ENCODE peak calls at places on chromosomes 16 and 17, in eight cellular contexts. K, P, R, U, N, S, A and J are unnamed samples.

GRCh38 chr17:79008666-79009387 is 737 bp downstream of the CANT1 start:
- DNase-seq in R (no peak), N (no peak), A (no peak), U (no peak), P (no peak), S (no peak), K (no peak), J (no peak)

GRCh38 chr17:19461139-19461538 is 50.1 kb downstream of the RNF112 start:
- DNase-seq in U (no peak), K (no peak), S (peak), A (no peak), R (no peak), P (no peak), N (no peak), J (no peak)

GRCh38 chr17:50285941-50286340 is 11.7 kb downstream of the TMEM92 start:
- DNase-seq in P (no peak), R (no peak), A (no peak), S (no peak), N (no peak), K (no peak), U (no peak), J (no peak)

GRCh38 chr17:13931111-13931526 is 138.2 kb upstream of the COX10 start:
- DNase-seq in N (no peak), U (no peak), K (no peak), P (peak), S (no peak), R (no peak), A (no peak), J (no peak)

GRCh38 chr17:79622201-79622601 is 11.3 kb upstream of the RBFOX3 start:
- DNase-seq in U (no peak), R (no peak), P (no peak), S (no peak), A (no peak), N (peak), K (no peak), J (no peak)

GRCh38 chr16:66004706-66005105 is 361.8 kb upstream of the CDH5 start:
- DNase-seq in R (no peak), A (no peak), N (no peak), K (no peak), S (no peak), P (no peak), U (no peak), J (no peak)

GRCh38 chr17:74354123-74354522 is 7.5 kb downstream of the BTBD17 start:
- DNase-seq in S (peak), N (no peak), P (peak), R (no peak), K (no peak), U (peak), A (peak), J (peak)

GRCh38 chr17:66934040-66934439 is 30.5 kb upstream of the CACNG4 start:
- DNase-seq in R (no peak), N (no peak), U (no peak), K (no peak), A (no peak), S (no peak), P (no peak), J (no peak)

GRCh38 chr16:68590201-68590994 is 51.3 kb downstream of the ZFP90 start:
- DNase-seq in A (peak), K (peak), P (peak), U (peak), N (peak), R (peak), S (peak), J (peak)

GRCh38 chr17:40090234-40091111 is 9.9 kb downstream of the NR1D1 start:
- DNase-seq in S (no peak), P (no peak), N (no peak), A (no peak), R (no peak), U (no peak), K (no peak), J (no peak)

GRCh38 chr17:61139219-61139618 is 260.4 kb upstream of the TBX2 start:
- DNase-seq in K (no peak), U (no peak), P (peak), R (peak), A (peak), N (no peak), S (no peak), J (peak)

GRCh38 chr17:48134912-48135480 is 27.4 kb downstream of the SNX11 start:
- DNase-seq in P (peak), K (no peak), U (no peak), R (no peak), S (peak), N (no peak), A (no peak), J (no peak)

GRCh38 chr17:70288540-70289290 is 119.4 kb downstream of the KCNJ2 start:
- DNase-seq in N (no peak), S (no peak), K (no peak), P (no peak), U (no peak), R (no peak), A (no peak), J (no peak)

GRCh38 chr17:83198366-83199341 is 119.2 kb downstream of the METRNL start:
- DNase-seq in K (no peak), S (no peak), A (no peak), R (no peak), N (no peak), P (peak), U (no peak), J (no peak)

GRCh38 chr17:37523715-37524219 is 34.1 kb downstream of the DUSP14 start:
- DNase-seq in N (no peak), R (no peak), S (no peak), U (no peak), P (no peak), K (no peak), A (no peak), J (no peak)

GRCh38 chr17:73013816-73014663 is 78.4 kb downstream of the SLC39A11 start:
- DNase-seq in P (no peak), N (no peak), U (no peak), K (no peak), S (peak), R (no peak), A (no peak), J (no peak)

GRCh38 chr16:58230259-58230658 is 32.4 kb upstream of the CSNK2A2 start:
- DNase-seq in A (no peak), N (no peak), P (no peak), K (no peak), S (no peak), U (no peak), R (no peak), J (no peak)

GRCh38 chr17:59277031-59277430 is 54.4 kb upstream of the YPEL2 start:
- DNase-seq in R (no peak), K (no peak), U (no peak), P (peak), A (no peak), S (no peak), N (no peak), J (no peak)

GRCh38 chr17:13888043-13888442 is 181.3 kb upstream of the COX10 start:
- DNase-seq in R (no peak), S (no peak), A (no peak), P (no peak), N (no peak), K (no peak), U (no peak), J (no peak)

GRCh38 chr17:37490022-37490587 is 414 bp downstream of the DUSP14 start:
- DNase-seq in U (no peak), A (peak), P (peak), K (peak), R (peak), S (peak), N (peak), J (peak)

GRCh38 chr17:50371526-50371925 is 1.5 kb downstream of the MRPL27 start:
- DNase-seq in N (no peak), P (no peak), S (no peak), A (no peak), K (no peak), U (no peak), R (no peak), J (no peak)

GRCh38 chr17:80698297-80698696 is 153.7 kb downstream of the RPTOR start:
- DNase-seq in R (no peak), A (no peak), P (no peak), N (no peak), U (no peak), S (no peak), K (no peak), J (no peak)

GRCh38 chr17:42803074-42803883 is 4.6 kb downstream of the CNTD1 start:
- DNase-seq in K (no peak), N (no peak), S (no peak), A (no peak), R (no peak), U (no peak), P (no peak), J (no peak)

GRCh38 chr17:27256225-27257030 is 37.5 kb upstream of the WSB1 start:
- DNase-seq in A (no peak), P (no peak), K (no peak), N (no peak), S (no peak), U (no peak), R (no peak), J (no peak)